ENCODE peak calls at places on chromosome 18, in six cellular contexts. One of them, this sample, is unnamed.

GRCh38 chr18:35971661-35972196 is 750 bp upstream of the RMP24 start:
- DNase-seq in stomach: no peak
- DNase-seq in CD4-positive, alpha-beta T cell: no peak
- DNase-seq in cardiac muscle cell: no peak
- DNase-seq in HFFc6: no peak
- DNase-seq in A549: no peak
- DNase-seq in this sample: no peak

GRCh38 chr18:55997156-55997561 is 409.2 kb upstream of the TCF4 start:
- DNase-seq in stomach: no peak
- DNase-seq in CD4-positive, alpha-beta T cell: no peak
- DNase-seq in cardiac muscle cell: no peak
- DNase-seq in HFFc6: no peak
- DNase-seq in A549: no peak
- DNase-seq in this sample: no peak

GRCh38 chr18:56127322-56128099 is 510.9 kb downstream of the TXNL1 start:
- DNase-seq in stomach: no peak
- DNase-seq in CD4-positive, alpha-beta T cell: no peak
- DNase-seq in cardiac muscle cell: no peak
- DNase-seq in HFFc6: no peak
- DNase-seq in A549: no peak
- DNase-seq in this sample: no peak

GRCh38 chr18:59994357-59994756 is 94.6 kb downstream of the PMAIP1 start:
- DNase-seq in stomach: no peak
- DNase-seq in CD4-positive, alpha-beta T cell: no peak
- DNase-seq in cardiac muscle cell: peak
- DNase-seq in HFFc6: no peak
- DNase-seq in A549: no peak
- DNase-seq in this sample: no peak

GRCh38 chr18:78228974-78229373 is 750.6 kb upstream of the SALL3 start:
- DNase-seq in stomach: no peak
- DNase-seq in CD4-positive, alpha-beta T cell: no peak
- DNase-seq in cardiac muscle cell: no peak
- DNase-seq in HFFc6: no peak
- DNase-seq in A549: no peak
- DNase-seq in this sample: peak

GRCh38 chr18:26465431-26465830 is 82.9 kb downstream of the KCTD1 start:
- DNase-seq in stomach: no peak
- DNase-seq in CD4-positive, alpha-beta T cell: no peak
- DNase-seq in cardiac muscle cell: no peak
- DNase-seq in HFFc6: no peak
- DNase-seq in A549: no peak
- DNase-seq in this sample: no peak

GRCh38 chr18:75377258-75377657 is 50.2 kb downstream of the SMIM21 start:
- DNase-seq in stomach: no peak
- DNase-seq in CD4-positive, alpha-beta T cell: no peak
- DNase-seq in cardiac muscle cell: no peak
- DNase-seq in HFFc6: no peak
- DNase-seq in A549: no peak
- DNase-seq in this sample: no peak

GRCh38 chr18:33369711-33370449 is 70.6 kb downstream of the CCDC178 start:
- DNase-seq in stomach: no peak
- DNase-seq in CD4-positive, alpha-beta T cell: no peak
- DNase-seq in cardiac muscle cell: no peak
- DNase-seq in HFFc6: no peak
- DNase-seq in A549: no peak
- DNase-seq in this sample: no peak

GRCh38 chr18:35458271-35458670 is 39.5 kb downstream of the INO80C start:
- DNase-seq in stomach: no peak
- DNase-seq in CD4-positive, alpha-beta T cell: no peak
- DNase-seq in cardiac muscle cell: no peak
- DNase-seq in HFFc6: no peak
- DNase-seq in A549: no peak
- DNase-seq in this sample: no peak

DNA sequence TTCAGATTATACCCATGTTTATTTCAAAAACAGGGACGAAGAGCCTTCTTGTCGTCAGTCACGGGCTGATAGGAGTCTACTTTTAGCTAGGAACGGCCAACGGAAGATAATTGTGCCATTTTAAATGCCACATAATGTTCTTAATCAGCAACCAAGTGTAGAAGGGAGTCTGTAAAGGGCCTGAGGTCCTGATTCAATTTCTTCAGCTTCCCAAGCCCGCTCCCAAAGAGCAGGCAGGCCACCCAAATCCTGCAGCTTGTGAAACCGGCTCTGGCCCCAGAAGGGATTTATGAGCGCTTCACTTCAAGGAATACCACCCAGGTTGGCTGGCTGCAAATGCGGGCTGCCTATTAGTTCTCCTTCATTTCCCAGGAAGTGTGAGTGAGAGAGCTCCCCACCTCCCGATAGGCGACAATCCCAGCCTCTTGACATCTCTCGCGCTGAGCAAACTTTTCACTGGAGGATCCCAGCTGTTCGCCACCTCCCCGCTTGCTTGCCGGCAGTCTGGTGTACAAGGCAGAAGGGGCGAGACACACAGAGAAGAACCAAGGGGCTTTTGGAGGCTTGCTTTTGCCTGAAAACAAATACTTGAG is 272.9 kb downstream of the CDH20 start:
- DNase-seq in stomach: no peak
- DNase-seq in CD4-positive, alpha-beta T cell: no peak
- DNase-seq in cardiac muscle cell: peak
- DNase-seq in HFFc6: peak
- DNase-seq in A549: no peak
- DNase-seq in this sample: peak
- TF ChIP-seq CTCF in stomach: no peak
- TF ChIP-seq CTCF in CD4-positive, alpha-beta T cell: no peak
- TF ChIP-seq CTCF in cardiac muscle cell: no peak
- TF ChIP-seq CTCF in HFFc6: no peak
- TF ChIP-seq CTCF in A549: no peak
- TF ChIP-seq CTCF in this sample: no peak

GRCh38 chr18:9796933-9797549 is 88.7 kb upstream of the TXNDC2 start:
- DNase-seq in stomach: no peak
- DNase-seq in CD4-positive, alpha-beta T cell: no peak
- DNase-seq in cardiac muscle cell: no peak
- DNase-seq in HFFc6: no peak
- DNase-seq in A549: no peak
- DNase-seq in this sample: no peak

GRCh38 chr18:9790261-9790660 is 82.2 kb downstream of the RAB31 start:
- DNase-seq in stomach: no peak
- DNase-seq in CD4-positive, alpha-beta T cell: no peak
- DNase-seq in cardiac muscle cell: no peak
- DNase-seq in HFFc6: no peak
- DNase-seq in A549: no peak
- DNase-seq in this sample: no peak

GRCh38 chr18:9788140-9788539 is 80.0 kb downstream of the RAB31 start:
- DNase-seq in stomach: no peak
- DNase-seq in CD4-positive, alpha-beta T cell: no peak
- DNase-seq in cardiac muscle cell: no peak
- DNase-seq in HFFc6: no peak
- DNase-seq in A549: no peak
- DNase-seq in this sample: no peak

GRCh38 chr18:9788860-9789259 is 80.8 kb downstream of the RAB31 start:
- DNase-seq in stomach: no peak
- DNase-seq in CD4-positive, alpha-beta T cell: no peak
- DNase-seq in cardiac muscle cell: no peak
- DNase-seq in HFFc6: no peak
- DNase-seq in A549: no peak
- DNase-seq in this sample: no peak

GRCh38 chr18:9792565-9793226 is 84.6 kb downstream of the RAB31 start:
- DNase-seq in stomach: no peak
- DNase-seq in CD4-positive, alpha-beta T cell: no peak
- DNase-seq in cardiac muscle cell: no peak
- DNase-seq in HFFc6: no peak
- DNase-seq in A549: no peak
- DNase-seq in this sample: peak
- TF ChIP-seq CTCF in stomach: peak
- TF ChIP-seq CTCF in CD4-positive, alpha-beta T cell: peak
- TF ChIP-seq CTCF in cardiac muscle cell: peak
- TF ChIP-seq CTCF in HFFc6: peak
- TF ChIP-seq CTCF in A549: peak
- TF ChIP-seq CTCF in this sample: peak

GRCh38 chr18:10682368-10682714 is 156.5 kb downstream of the NAPG start:
- DNase-seq in stomach: no peak
- DNase-seq in CD4-positive, alpha-beta T cell: no peak
- DNase-seq in cardiac muscle cell: no peak
- DNase-seq in HFFc6: no peak
- DNase-seq in A549: no peak
- DNase-seq in this sample: no peak
- TF ChIP-seq CTCF in stomach: no peak
- TF ChIP-seq CTCF in CD4-positive, alpha-beta T cell: no peak
- TF ChIP-seq CTCF in cardiac muscle cell: no peak
- TF ChIP-seq CTCF in HFFc6: no peak
- TF ChIP-seq CTCF in A549: no peak
- TF ChIP-seq CTCF in this sample: no peak

GRCh38 chr18:6239716-6240115 is 175.0 kb downstream of the L3MBTL4 start:
- DNase-seq in stomach: no peak
- DNase-seq in CD4-positive, alpha-beta T cell: no peak
- DNase-seq in cardiac muscle cell: peak
- DNase-seq in HFFc6: no peak
- DNase-seq in A549: no peak
- DNase-seq in this sample: no peak
- TF ChIP-seq CTCF in stomach: no peak
- TF ChIP-seq CTCF in CD4-positive, alpha-beta T cell: no peak
- TF ChIP-seq CTCF in cardiac muscle cell: no peak
- TF ChIP-seq CTCF in HFFc6: no peak
- TF ChIP-seq CTCF in A549: no peak
- TF ChIP-seq CTCF in this sample: no peak

DNA sequence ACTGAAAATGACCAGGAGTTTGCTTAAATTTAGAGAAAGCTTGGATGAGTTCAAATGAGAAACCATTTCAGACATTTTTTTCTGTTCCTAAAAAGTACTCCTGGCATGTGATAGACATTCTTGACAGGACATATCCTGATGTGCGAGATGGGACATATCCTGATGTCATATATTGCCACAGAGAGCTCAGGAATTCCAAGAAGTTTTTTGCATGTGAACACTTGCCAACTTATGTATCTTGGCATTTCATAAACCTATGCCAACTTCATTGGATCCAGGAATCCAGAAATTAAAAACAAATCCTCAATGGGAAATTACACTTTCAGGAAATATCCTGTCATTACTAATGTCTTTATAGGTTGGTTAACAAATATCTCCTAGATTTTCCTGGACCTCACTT is 2.9 kb upstream of the SERPINB3 start:
- DNase-seq in stomach: no peak
- DNase-seq in CD4-positive, alpha-beta T cell: no peak
- DNase-seq in cardiac muscle cell: no peak
- DNase-seq in HFFc6: no peak
- DNase-seq in A549: no peak
- DNase-seq in this sample: no peak
- TF ChIP-seq CTCF in stomach: no peak
- TF ChIP-seq CTCF in CD4-positive, alpha-beta T cell: no peak
- TF ChIP-seq CTCF in cardiac muscle cell: no peak
- TF ChIP-seq CTCF in HFFc6: no peak
- TF ChIP-seq CTCF in A549: no peak
- TF ChIP-seq CTCF in this sample: no peak